ENCODE peak calls at places on chromosomes 3 and 15, in five cellular contexts. E is GM12878, Q is A549, D is SK-N-SH, M is K562. Z is an unnamed sample.

GRCh38 chr3:51675201-51675611 is 4.2 kb downstream of the TEX264 start:
- DNase-seq in E (no peak), Q (no peak), D (no peak), M (no peak), Z (no peak)

GRCh38 chr3:104763007-104763406 is 603.7 kb upstream of the ALCAM start:
- DNase-seq in E (no peak), Q (no peak), D (no peak), M (no peak), Z (peak)

GRCh38 chr3:196181127-196181546 is 30.1 kb downstream of the ZDHHC19 start:
- DNase-seq in E (no peak), Q (no peak), D (peak), M (peak), Z (no peak)

GRCh38 chr3:144241381-144241780 is 269.8 kb downstream of the DIPK2A start:
- DNase-seq in E (no peak), Q (no peak), D (no peak), M (no peak), Z (no peak)

GRCh38 chr3:13145131-13145825 is 72.0 kb upstream of the IQSEC1 start:
- DNase-seq in E (no peak), Q (peak), D (no peak), M (peak), Z (no peak)

GRCh38 chr15:69474846-69475455 is 22.3 kb downstream of the RPLP1 start:
- DNase-seq in E (no peak), Q (peak), D (no peak), M (peak), Z (no peak)

GRCh38 chr3:13414040-13414729 is 5.9 kb downstream of the NUP210 start:
- DNase-seq in E (peak), Q (no peak), D (no peak), M (peak), Z (no peak)

GRCh38 chr3:88626426-88627120 is 476.8 kb downstream of the C3orf38 start:
- DNase-seq in E (no peak), Q (no peak), D (no peak), M (no peak), Z (no peak)

GRCh38 chr15:65970937-65971740 is 101.8 kb downstream of the RAB11A start:
- DNase-seq in E (no peak), Q (no peak), D (no peak), M (no peak), Z (no peak)

GRCh38 chr15:88220443-88221186 is 35.9 kb downstream of the NTRK3 start:
- DNase-seq in E (no peak), Q (no peak), D (no peak), M (no peak), Z (no peak)

GRCh38 chr15:88218557-88219214 is 37.9 kb downstream of the NTRK3 start:
- DNase-seq in E (no peak), Q (no peak), D (peak), M (no peak), Z (no peak)

GRCh38 chr15:88223099-88223498 is 33.4 kb downstream of the NTRK3 start:
- DNase-seq in E (no peak), Q (no peak), D (peak), M (no peak), Z (no peak)

GRCh38 chr15:88221836-88222235 is 34.7 kb downstream of the NTRK3 start:
- DNase-seq in E (no peak), Q (no peak), D (no peak), M (no peak), Z (no peak)

GRCh38 chr15:88219623-88220022 is 36.9 kb downstream of the NTRK3 start:
- DNase-seq in E (no peak), Q (no peak), D (no peak), M (no peak), Z (no peak)
- TF ChIP-seq MAX in E (no peak), Q (no peak), D (no peak), M (no peak), Z (no peak)

GRCh38 chr3:101573449-101574387 is at the start of gene PCNP:
- DNase-seq in E (peak), Q (peak), D (peak), M (peak), Z (peak)

GRCh38 chr3:101567528-101568317 is 6.1 kb downstream of the TRMT10C start:
- DNase-seq in E (no peak), Q (no peak), D (no peak), M (peak), Z (no peak)

GRCh38 chr3:101574388-101575156 is 592 bp downstream of the PCNP start:
- DNase-seq in E (peak), Q (peak), D (no peak), M (no peak), Z (peak)

GRCh38 chr3:101571028-101571895 is 2.7 kb upstream of the PCNP start:
- DNase-seq in E (no peak), Q (no peak), D (no peak), M (no peak), Z (no peak)
- H3K4me2 ChIP-seq in E (no peak), Q (peak), D (no peak), M (peak), Z (no peak)

GRCh38 chr15:88302373-88302772 is 45.8 kb upstream of the NTRK3 start:
- DNase-seq in E (no peak), Q (no peak), D (no peak), M (no peak), Z (no peak)

GRCh38 chr15:88299502-88299901 is 43.0 kb upstream of the NTRK3 start:
- DNase-seq in E (no peak), Q (no peak), D (peak), M (no peak), Z (no peak)

GRCh38 chr15:88300861-88301260 is 44.3 kb upstream of the NTRK3 start:
- DNase-seq in E (no peak), Q (no peak), D (no peak), M (no peak), Z (no peak)

GRCh38 chr15:88300018-88300549 is 43.5 kb upstream of the NTRK3 start:
- DNase-seq in E (no peak), Q (no peak), D (no peak), M (no peak), Z (no peak)

DNA sequence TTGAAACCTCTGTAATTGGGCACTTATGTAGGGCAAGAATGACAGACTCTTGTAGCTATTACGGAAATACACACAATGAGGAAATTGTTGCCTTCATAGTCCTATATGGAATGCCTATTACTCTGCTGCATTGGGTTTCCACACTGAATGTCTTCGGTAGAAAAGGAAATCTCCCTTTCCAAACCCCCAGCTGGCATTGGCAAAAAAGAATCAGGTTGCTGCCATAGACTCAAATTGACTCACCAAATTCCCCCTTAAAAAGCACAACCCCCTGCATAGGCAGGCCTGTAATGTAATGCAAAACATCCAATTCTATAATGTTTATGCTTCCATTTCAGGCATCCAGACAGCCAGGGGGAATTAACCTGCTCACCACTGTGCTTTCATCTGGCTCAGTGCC is 44.8 kb upstream of the NTRK3 start:
- DNase-seq in E (no peak), Q (no peak), D (no peak), M (no peak), Z (no peak)
- TF ChIP-seq MAX in E (no peak), Q (no peak), D (no peak), M (no peak), Z (no peak)

GRCh38 chr3:143207338-143207961 is 87.9 kb downstream of the CHST2 start:
- DNase-seq in E (peak), Q (peak), D (no peak), M (peak), Z (no peak)
- H3K4me2 ChIP-seq in E (peak), Q (no peak), D (no peak), M (peak), Z (no peak)

GRCh38 chr3:184582583-184582982 is 21.0 kb downstream of the EPHB3 start:
- DNase-seq in E (no peak), Q (no peak), D (no peak), M (no peak), Z (no peak)
- TF ChIP-seq MAX in E (no peak), Q (no peak), D (no peak), M (no peak), Z (no peak)

DNA sequence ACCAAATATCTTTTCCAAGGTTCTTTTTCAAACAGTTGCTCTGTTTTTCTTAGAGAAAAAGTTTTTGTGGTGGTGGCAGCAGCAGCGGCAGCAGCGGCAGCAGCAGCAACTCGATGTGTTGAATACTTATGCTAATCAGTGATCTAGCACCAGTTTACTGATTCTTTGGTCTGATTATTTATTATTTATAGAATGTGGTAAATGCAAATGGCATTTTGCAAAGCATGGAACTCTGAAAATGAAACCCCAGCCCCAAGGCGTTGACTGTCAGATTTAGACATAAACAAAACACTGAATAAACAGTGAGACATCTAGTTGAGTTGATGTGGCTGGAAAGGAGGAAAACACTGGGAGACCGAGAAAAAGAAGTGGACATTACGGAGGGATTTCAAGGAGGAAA is 88.7 kb downstream of the GTPBP8 start:
- DNase-seq in E (no peak), Q (no peak), D (no peak), M (no peak), Z (no peak)
- H3K4me2 ChIP-seq in E (peak), Q (peak), D (no peak), M (no peak), Z (no peak)

DNA sequence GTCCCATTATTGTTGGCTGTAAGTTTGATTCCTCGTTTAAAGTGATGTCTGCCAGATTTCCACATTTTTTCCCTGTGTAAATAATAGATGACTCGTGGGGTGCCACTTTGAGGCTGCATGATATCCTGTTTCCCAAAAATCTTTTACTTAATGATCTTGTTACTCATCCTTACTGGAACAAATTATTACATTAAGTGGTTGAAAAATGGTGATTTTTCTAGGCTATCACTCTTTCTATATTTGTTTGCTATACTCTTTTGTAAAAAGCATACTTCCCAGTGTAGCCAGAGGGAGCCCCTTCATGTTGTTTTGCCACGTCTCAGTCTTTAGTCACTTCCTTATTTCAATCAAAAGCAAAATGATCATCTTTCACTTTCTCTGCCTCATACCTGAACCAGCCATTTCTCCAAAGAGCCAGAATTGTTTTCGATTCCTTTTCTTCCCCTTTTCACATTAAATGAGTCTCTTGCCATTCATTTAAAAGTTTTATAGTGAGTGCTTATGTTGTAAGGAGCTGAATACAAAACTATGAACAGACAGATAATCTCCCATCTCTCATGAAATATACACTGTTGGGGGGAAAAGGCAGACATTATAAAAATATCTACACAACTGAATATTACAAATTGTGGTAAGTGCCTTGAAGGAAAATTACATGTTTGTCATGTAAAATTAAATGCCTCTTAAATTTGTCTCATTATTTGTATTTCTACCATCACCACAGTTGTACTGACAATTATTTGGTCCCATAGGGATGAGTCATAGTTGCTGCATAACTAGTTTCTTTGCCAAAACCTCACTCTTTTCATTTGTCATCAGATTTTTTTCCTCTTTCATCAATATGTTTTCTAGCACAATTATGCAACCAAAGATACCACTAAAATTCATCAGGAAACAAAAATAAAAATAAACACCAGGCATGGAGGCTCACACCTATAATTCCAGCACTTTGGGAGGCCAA is 41.5 kb downstream of the ADGRG7 start:
- DNase-seq in E (peak), Q (peak), D (no peak), M (no peak), Z (peak)
- TF ChIP-seq MAX in E (no peak), Q (no peak), D (no peak), M (no peak), Z (no peak)

DNA sequence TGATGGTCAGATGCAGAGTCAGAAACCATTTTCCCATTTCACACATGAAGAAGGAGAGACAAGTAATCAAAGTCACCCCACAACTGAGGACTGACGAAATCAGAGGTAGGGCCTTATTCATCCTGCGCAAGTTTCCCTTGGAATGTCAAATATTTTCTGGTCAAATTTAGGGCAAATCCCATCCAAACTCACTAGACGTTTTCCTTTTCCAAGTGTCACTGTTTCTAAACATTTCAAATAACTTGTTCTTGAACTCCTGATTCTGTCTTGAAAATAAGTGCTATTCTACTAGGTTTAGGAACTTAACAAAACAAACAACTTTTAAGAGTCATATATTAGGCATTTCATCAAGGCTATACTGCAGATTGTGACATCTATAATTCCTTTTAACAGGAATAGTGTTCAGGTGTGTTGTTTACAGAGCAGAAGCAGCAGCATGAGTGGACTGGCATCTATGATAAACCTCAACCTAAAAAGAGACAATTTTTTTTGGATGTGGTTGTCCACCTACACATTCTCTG is 40.7 kb downstream of the SUMF1 start:
- DNase-seq in E (no peak), Q (no peak), D (no peak), M (no peak), Z (no peak)
- H3K4me2 ChIP-seq in E (no peak), Q (no peak), D (peak), M (no peak), Z (no peak)

GRCh38 chr3:128554100-128554464 is 61.1 kb upstream of the GATA2 start:
- DNase-seq in E (no peak), Q (peak), D (no peak), M (peak), Z (peak)
- TF ChIP-seq MAX in E (no peak), Q (no peak), D (no peak), M (no peak), Z (no peak)

GRCh38 chr15:85443046-85443445 is 62.6 kb downstream of the AKAP13 start:
- DNase-seq in E (peak), Q (no peak), D (no peak), M (no peak), Z (no peak)
- H3K4me2 ChIP-seq in E (peak), Q (peak), D (no peak), M (no peak), Z (no peak)